ENCODE peak calls at places on chromosome 6, in four cellular contexts. U, Y, T and G are unnamed samples.

GRCh38 chr6:167956491-167956890 is 41.0 kb upstream of the KIF25 start:
- DNase-seq in Y (no peak), T (no peak), U (no peak), G (no peak)

GRCh38 chr6:89582669-89583325 is 55.8 kb downstream of the LYRM2 start:
- DNase-seq in Y (no peak), T (no peak), U (no peak), G (no peak)

GRCh38 chr6:20403766-20404640 is 2.3 kb downstream of the E2F3 start:
- DNase-seq in Y (peak; percentile 74), U (no peak), T (peak; percentile 22), G (peak; percentile 27)

GRCh38 chr6:97440590-97441176 is 157.7 kb upstream of the MMS22L start:
- DNase-seq in U (no peak), Y (peak; percentile 49), T (no peak), G (peak; percentile 24)

GRCh38 chr6:89527634-89528033 is 94.7 kb downstream of the ANKRD6 start:
- DNase-seq in U (no peak), T (no peak), Y (peak; percentile 15), G (no peak)

GRCh38 chr6:5274231-5274630 is 12.9 kb downstream of the FARS2 start:
- DNase-seq in Y (no peak), U (no peak), T (no peak), G (no peak)

GRCh38 chr6:816510-817084 is 123.7 kb upstream of the EXOC2 start:
- DNase-seq in T (no peak), U (no peak), Y (no peak), G (no peak)

GRCh38 chr6:124858564-124858963 is 103.7 kb upstream of the RNF217 start:
- DNase-seq in U (no peak), T (no peak), Y (no peak), G (no peak)

GRCh38 chr6:13554929-13555333 is 19.5 kb upstream of the SIRT5 start:
- DNase-seq in Y (peak; percentile 24), U (no peak), T (no peak), G (no peak)

GRCh38 chr6:157061770-157062594 is 261.3 kb downstream of the TMEM242 start:
- DNase-seq in T (no peak), U (no peak), Y (no peak), G (no peak)

GRCh38 chr6:157065366-157065765 is 258.0 kb downstream of the TMEM242 start:
- DNase-seq in U (no peak), Y (no peak), T (no peak), G (no peak)

GRCh38 chr6:157064502-157064901 is 258.8 kb downstream of the TMEM242 start:
- DNase-seq in U (no peak), Y (no peak), T (no peak), G (no peak)

GRCh38 chr6:157063935-157064322 is 259.4 kb downstream of the TMEM242 start:
- DNase-seq in Y (no peak), U (no peak), T (no peak), G (no peak)

GRCh38 chr6:157063176-157063934 is 260.0 kb downstream of the TMEM242 start:
- DNase-seq in T (no peak), Y (no peak), U (no peak), G (peak; percentile 26)
- TF ChIP-seq CTCF in T (no peak), Y (no peak), U (no peak), G (no peak)

GRCh38 chr6:17013701-17014100 is 88.1 kb upstream of the STMND1 start:
- DNase-seq in Y (peak; percentile 86), U (peak; percentile 53), T (no peak), G (peak; percentile 89)

GRCh38 chr6:17015144-17015543 is 86.7 kb upstream of the STMND1 start:
- DNase-seq in U (peak; percentile 29), Y (peak; percentile 74), T (no peak), G (peak; percentile 68)

GRCh38 chr6:17017416-17017815 is 84.4 kb upstream of the STMND1 start:
- DNase-seq in T (no peak), Y (no peak), U (no peak), G (no peak)

GRCh38 chr6:17018425-17018824 is 83.4 kb upstream of the STMND1 start:
- DNase-seq in Y (no peak), U (no peak), T (no peak), G (no peak)

GRCh38 chr6:17015551-17016381 is 86.1 kb upstream of the STMND1 start:
- DNase-seq in T (peak; percentile 16), Y (peak; percentile 23), U (no peak), G (no peak)
- TF ChIP-seq CTCF in T (peak; percentile 21), Y (no peak), U (no peak), G (no peak)

DNA sequence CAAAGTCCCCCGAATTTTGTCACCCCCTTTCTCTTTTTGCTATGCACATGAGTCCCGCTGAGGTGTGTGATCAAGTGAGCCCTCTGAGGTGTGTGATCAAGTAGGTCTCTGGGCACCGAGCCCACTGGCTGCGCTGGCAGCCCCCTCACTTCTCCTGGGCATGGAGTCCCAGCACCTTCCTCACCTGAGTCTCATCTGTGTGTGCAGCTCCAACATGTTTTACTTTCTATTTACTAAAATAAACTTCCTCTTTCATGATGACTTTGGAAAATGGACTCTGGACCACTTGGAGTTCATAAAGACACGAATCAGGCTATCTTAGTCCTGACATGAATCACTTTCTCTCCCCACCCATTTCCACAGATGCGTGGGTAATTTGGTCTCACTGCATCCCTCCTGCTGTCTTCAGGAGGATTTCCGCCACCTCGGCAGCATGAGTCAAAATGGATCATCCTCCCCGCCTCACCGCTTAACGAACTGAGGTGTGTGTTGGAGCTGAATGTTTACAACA is 39.8 kb downstream of the PRDM1 start:
- DNase-seq in T (peak; percentile 65), Y (no peak), U (no peak), G (no peak)
- TF ChIP-seq CTCF in T (no peak), Y (no peak), U (no peak), G (no peak)

GRCh38 chr6:148328876-148329567 is 13.6 kb upstream of the SASH1 start:
- DNase-seq in Y (no peak), U (no peak), T (no peak), G (no peak)
- TF ChIP-seq CTCF in Y (no peak), U (no peak), T (no peak), G (no peak)

DNA sequence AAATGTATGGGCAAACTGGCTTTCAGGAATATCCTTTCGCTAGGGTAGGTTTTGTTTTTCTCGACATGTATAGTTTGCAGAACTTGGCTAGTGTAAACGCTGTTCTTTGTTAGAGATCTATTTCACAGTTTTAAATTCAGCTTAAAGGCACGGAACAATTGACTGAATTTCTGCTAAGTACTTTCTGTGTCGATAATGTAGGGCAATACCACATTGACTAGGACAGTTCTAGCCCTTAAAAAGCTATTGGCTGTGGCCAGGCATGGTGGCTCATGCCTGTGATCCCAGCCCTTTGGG is 92.8 kb downstream of the CEP57L1 start:
- DNase-seq in Y (no peak), U (no peak), T (no peak), G (no peak)
- TF ChIP-seq CTCF in Y (no peak), U (no peak), T (no peak), G (peak; percentile 42)

GRCh38 chr6:106966229-106966628 is 8.3 kb downstream of the CD24 start:
- DNase-seq in Y (no peak), T (no peak), U (no peak), G (no peak)
- TF ChIP-seq CTCF in Y (no peak), T (no peak), U (no peak), G (peak; percentile 20)